ENCODE peak calls at places on chromosomes 5 and 9, in four cellular contexts. P is heart right ventricle; Z is GM23338; C is effector memory CD4-positive, alpha-beta T cell. H is an unnamed sample. For H3K36me3 and H3K4me1, the result is how much of the 10 kb centered on the place peaks cover.

GRCh38 chr9:131633491-131634031 is 88.2 kb downstream of the PRRT1B start:
- DNase-seq in P (no peak), Z (no peak), C (no peak), H (peak)

GRCh38 chr9:14993061-14993800 is 83.0 kb upstream of the FREM1 start:
- DNase-seq in P (peak), Z (peak), C (peak), H (no peak)

GRCh38 chr9:109319631-109320233 is 1.1 kb downstream of the EPB41L4B start:
- DNase-seq in P (no peak), Z (peak), C (no peak), H (no peak)

GRCh38 chr5:147972441-147972840 is 66.1 kb upstream of the C5orf46 start:
- DNase-seq in P (no peak), Z (no peak), C (no peak), H (no peak)

GRCh38 chr5:146815423-146815822 is 63.1 kb downstream of the PPP2R2B start:
- DNase-seq in P (no peak), Z (peak), C (no peak), H (no peak)

GRCh38 chr9:93346240-93347112 is 105.0 kb upstream of the FAM120A start:
- DNase-seq in P (peak), Z (peak), C (no peak), H (no peak)

GRCh38 chr5:2921176-2921575 is 169.7 kb upstream of the IRX2 start:
- DNase-seq in P (no peak), Z (no peak), C (no peak), H (no peak)

GRCh38 chr9:69746859-69747560 is 12.8 kb downstream of the PTAR1 start:
- DNase-seq in P (no peak), Z (no peak), C (no peak), H (no peak)

GRCh38 chr5:113099822-113100221 is 123.2 kb downstream of the DCP2 start:
- DNase-seq in P (no peak), Z (no peak), C (no peak), H (no peak)

GRCh38 chr5:111810087-111810486 is 53.1 kb upstream of the NREP start:
- DNase-seq in P (no peak), Z (no peak), C (no peak), H (no peak)

GRCh38 chr5:86968311-86968753 is 299.4 kb upstream of the RASA1 start:
- DNase-seq in P (peak), Z (peak), C (no peak), H (peak)

GRCh38 chr5:169131944-169132343 is 169.0 kb downstream of the SLIT3 start:
- DNase-seq in P (no peak), Z (no peak), C (no peak), H (no peak)

GRCh38 chr5:150556859-150557506 is 49.1 kb downstream of the NDST1 start:
- DNase-seq in P (no peak), Z (no peak), C (no peak), H (no peak)

GRCh38 chr5:150557507-150557872 is 49.6 kb downstream of the NDST1 start:
- DNase-seq in P (no peak), Z (no peak), C (no peak), H (no peak)

GRCh38 chr5:150554857-150555256 is 46.9 kb downstream of the NDST1 start:
- DNase-seq in P (no peak), Z (no peak), C (no peak), H (no peak)

GRCh38 chr5:150558088-150558621 is 50.2 kb downstream of the NDST1 start:
- DNase-seq in P (no peak), Z (no peak), C (no peak), H (no peak)

GRCh38 chr5:150556106-150556505 is 48.2 kb downstream of the NDST1 start:
- DNase-seq in P (no peak), Z (no peak), C (no peak), H (no peak)
- H3K36me3 ChIP-seq in P (half or more), Z (under half), C (under half), H (under half)

GRCh38 chr5:154653418-154653763 is 101.8 kb upstream of the LARP1 start:
- DNase-seq in P (no peak), Z (no peak), C (no peak), H (no peak)

GRCh38 chr5:154652746-154653417 is 102.3 kb upstream of the LARP1 start:
- DNase-seq in P (no peak), Z (peak), C (no peak), H (no peak)

GRCh38 chr5:154653764-154654483 is 101.3 kb upstream of the LARP1 start:
- DNase-seq in P (no peak), Z (no peak), C (no peak), H (no peak)

GRCh38 chr5:154654484-154655375 is 100.4 kb upstream of the LARP1 start:
- DNase-seq in P (no peak), Z (no peak), C (no peak), H (no peak)
- H3K4me1 ChIP-seq in P (under half), Z (under half), C (under half), H (under half)

GRCh38 chr9:74006935-74007334 is 490.2 kb upstream of the RORB start:
- DNase-seq in P (no peak), Z (no peak), C (no peak), H (peak)
- H3K27ac ChIP-seq in P (no peak), Z (no peak), C (no peak), H (no peak)

GRCh38 chr9:94806307-94806893 is 79.9 kb downstream of the AOPEP start:
- DNase-seq in P (no peak), Z (no peak), C (no peak), H (no peak)
- H3K36me3 ChIP-seq in P (under half), Z (under half), C (under half), H (under half)

DNA sequence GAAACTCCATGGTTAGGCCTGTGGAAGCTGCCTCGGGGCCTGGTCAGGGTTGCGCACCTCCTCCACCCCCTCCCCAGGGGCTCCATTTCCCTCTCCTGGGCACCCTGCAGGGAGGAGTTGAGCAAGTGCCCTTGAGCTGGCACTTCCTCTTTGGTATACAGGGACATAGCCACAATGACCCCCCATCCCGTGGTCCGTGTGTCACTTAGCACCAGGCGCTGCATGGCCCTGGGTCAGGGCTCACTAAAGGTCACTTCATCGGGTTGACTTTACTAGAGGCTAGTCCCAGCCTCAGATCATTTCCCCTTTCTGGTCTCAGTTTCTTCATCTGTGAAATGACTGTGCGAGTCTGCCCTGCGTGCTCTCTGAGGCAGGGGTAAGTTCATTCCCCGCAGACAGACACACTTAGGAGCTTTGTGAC is 16.1 kb downstream of the CXXC5 start:
- DNase-seq in P (no peak), Z (no peak), C (no peak), H (no peak)
- H3K4me1 ChIP-seq in P (half or more), Z (under half), C (under half), H (under half)

GRCh38 chr9:6230037-6230778 is 14.6 kb downstream of the IL33 start:
- DNase-seq in P (no peak), Z (no peak), C (no peak), H (no peak)

GRCh38 chr9:6229186-6229585 is 13.6 kb downstream of the IL33 start:
- DNase-seq in P (no peak), Z (no peak), C (no peak), H (no peak)

GRCh38 chr9:6232546-6232945 is 16.9 kb downstream of the IL33 start:
- DNase-seq in P (no peak), Z (no peak), C (no peak), H (no peak)

GRCh38 chr9:6226696-6227095 is 11.1 kb downstream of the IL33 start:
- DNase-seq in P (peak), Z (peak), C (no peak), H (no peak)

GRCh38 chr9:6229604-6230003 is 14.0 kb downstream of the IL33 start:
- DNase-seq in P (no peak), Z (no peak), C (no peak), H (no peak)
- H3K27ac ChIP-seq in P (no peak), Z (no peak), C (no peak), H (no peak)

DNA sequence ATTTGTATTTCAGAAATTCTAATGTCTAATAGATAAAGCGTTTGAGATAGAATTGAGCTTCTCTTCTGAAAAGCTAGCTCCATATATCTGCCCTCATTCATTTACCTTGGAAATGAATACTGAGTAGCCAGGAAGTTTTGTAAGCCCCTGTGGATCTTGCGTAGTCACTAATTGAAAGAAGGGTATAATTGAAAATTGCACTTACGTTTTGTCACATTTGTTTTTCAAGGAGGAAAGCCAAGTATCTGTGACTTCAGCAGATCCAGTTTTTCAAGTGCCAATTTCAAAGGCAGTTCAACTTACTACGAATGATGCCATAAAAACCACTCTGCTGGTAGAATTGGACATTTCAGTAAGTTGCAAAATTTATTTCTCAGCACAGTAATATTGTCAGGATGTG is 14.0 kb downstream of the MTRR start:
- DNase-seq in P (no peak), Z (no peak), C (no peak), H (no peak)
- H3K36me3 ChIP-seq in P (half or more), Z (under half), C (half or more), H (under half)

H was measured in SJCRH30.